ENCODE peak calls at places on chromosomes 7 and 10, in four cellular contexts. S is stimulated activated naive CD4-positive, alpha-beta T cell; L is WTC11; T is cortex of kidney. A is an unnamed sample.

GRCh38 chr7:80070391-80070790 is 64.2 kb upstream of the GNAI1 start:
- DNase-seq in T (no peak), S (no peak), L (no peak), A (no peak)

GRCh38 chr10:100656479-100656878 is 88.9 kb upstream of the PAX2 start:
- DNase-seq in S (no peak), L (peak), T (no peak), A (no peak)

GRCh38 chr7:47361746-47362215 is 220.1 kb downstream of the TNS3 start:
- DNase-seq in T (no peak), S (no peak), L (no peak), A (peak)

GRCh38 chr7:23597908-23598224 is 684 bp downstream of the CCDC126 start:
- DNase-seq in L (no peak), T (no peak), S (no peak), A (no peak)

GRCh38 chr10:11288302-11288701 is 270.6 kb downstream of the CELF2 start:
- DNase-seq in S (no peak), L (no peak), T (no peak), A (no peak)

GRCh38 chr7:985915-986741 is 3.1 kb downstream of the CYP2W1 start:
- DNase-seq in T (no peak), S (no peak), L (no peak), A (no peak)

GRCh38 chr7:8325067-8325466 is 63.1 kb upstream of the ICA1 start:
- DNase-seq in S (no peak), L (no peak), T (no peak), A (no peak)

GRCh38 chr7:75033064-75033463 is 40.5 kb downstream of the RCC1L start:
- DNase-seq in S (no peak), T (no peak), L (peak), A (no peak)

GRCh38 chr7:1713502-1714484 is 43.7 kb downstream of the ELFN1 start:
- DNase-seq in T (no peak), S (no peak), L (peak), A (no peak)

GRCh38 chr7:92758796-92759431 is 77.5 kb downstream of the CDK6 start:
- DNase-seq in T (no peak), S (no peak), L (no peak), A (no peak)

GRCh38 chr7:94149776-94150545 is 145.8 kb upstream of the BET1 start:
- DNase-seq in S (no peak), L (no peak), T (no peak), A (no peak)

GRCh38 chr7:17130281-17131059 is 168.0 kb upstream of the AHR start:
- DNase-seq in T (no peak), L (no peak), S (no peak), A (peak)

GRCh38 chr7:151663382-151664100 is 143.8 kb upstream of the RHEB start:
- DNase-seq in L (no peak), T (no peak), S (no peak), A (no peak)

A was measured in AG04450.